ENCODE peak calls at places on chromosomes 12 and 14, in five cellular contexts. U is GM10248, A is cardiac fibroblast, O is astrocyte of the spinal cord, W is A549. D is an unnamed sample.

GRCh38 chr12:102948941-102949352 is 8.5 kb upstream of the ASCL1 start:
- DNase-seq in U (peak), A (peak), O (peak), W (peak), D (peak)

GRCh38 chr14:88502740-88503139 is 52.1 kb downstream of the PTPN21 start:
- DNase-seq in U (no peak), A (no peak), O (no peak), W (no peak), D (no peak)

GRCh38 chr14:72792051-72792788 is 101.7 kb downstream of the DPF3 start:
- DNase-seq in U (no peak), A (peak), O (no peak), W (no peak), D (no peak)

GRCh38 chr14:85634205-85634604 is 104.3 kb downstream of the FLRT2 start:
- DNase-seq in U (no peak), A (no peak), O (peak), W (no peak), D (no peak)

GRCh38 chr12:132147423-132148367 is 3.4 kb downstream of the NOC4L start:
- DNase-seq in U (no peak), A (no peak), O (no peak), W (no peak), D (no peak)

GRCh38 chr12:45991289-45992249 is 1.2 kb upstream of the SCAF11 start:
- DNase-seq in U (peak), A (peak), O (peak), W (peak), D (peak)

GRCh38 chr12:122841544-122842321 is 6.5 kb downstream of the HIP1R start:
- DNase-seq in U (no peak), A (peak), O (peak), W (peak), D (no peak)

GRCh38 chr12:1716911-1717310 is 26.0 kb downstream of the ADIPOR2 start:
- DNase-seq in U (no peak), A (no peak), O (peak), W (no peak), D (no peak)

GRCh38 chr12:131642101-131642540 is 68.8 kb upstream of the SFSWAP start:
- DNase-seq in U (peak), A (no peak), O (no peak), W (peak), D (peak)

GRCh38 chr12:118714051-118714460 is 267.3 kb upstream of the SRRM4 start:
- DNase-seq in U (peak), A (no peak), O (no peak), W (peak), D (peak)

GRCh38 chr14:84926656-84927055 is 603.3 kb upstream of the FLRT2 start:
- DNase-seq in U (no peak), A (no peak), O (no peak), W (no peak), D (no peak)

GRCh38 chr12:1281683-1282366 is 290.8 kb downstream of the ERC1 start:
- DNase-seq in U (no peak), A (peak), O (peak), W (no peak), D (no peak)

GRCh38 chr12:4145990-4146859 is 127.3 kb upstream of the CCND2 start:
- DNase-seq in U (peak), A (no peak), O (no peak), W (no peak), D (peak)

GRCh38 chr14:22837750-22838538 is 1.6 kb downstream of the MMP14 start:
- DNase-seq in U (no peak), A (peak), O (peak), W (no peak), D (no peak)

GRCh38 chr14:88422919-88423318 is 37.5 kb downstream of the SPATA7 start:
- DNase-seq in U (no peak), A (peak), O (peak), W (no peak), D (no peak)

GRCh38 chr14:96285667-96286066 is 29.7 kb downstream of the BDKRB1 start:
- DNase-seq in U (no peak), A (peak), O (no peak), W (no peak), D (no peak)

GRCh38 chr12:54148560-54149439 is 40.0 kb downstream of the SMUG1 start:
- DNase-seq in U (no peak), A (no peak), O (no peak), W (no peak), D (no peak)

GRCh38 chr12:26749781-26750180 is 83.2 kb downstream of the ITPR2 start:
- DNase-seq in U (peak), A (no peak), O (no peak), W (no peak), D (no peak)

GRCh38 chr12:122909442-122910288 is 13.7 kb upstream of the VPS37B start:
- DNase-seq in U (no peak), A (no peak), O (no peak), W (no peak), D (no peak)

GRCh38 chr12:11623382-11623781 is 26.1 kb upstream of the ETV6 start:
- DNase-seq in U (no peak), A (no peak), O (no peak), W (no peak), D (no peak)

GRCh38 chr12:11622774-11623375 is 26.6 kb upstream of the ETV6 start:
- DNase-seq in U (peak), A (no peak), O (no peak), W (no peak), D (no peak)

GRCh38 chr12:11624126-11624525 is 25.3 kb upstream of the ETV6 start:
- DNase-seq in U (no peak), A (no peak), O (no peak), W (no peak), D (no peak)

DNA sequence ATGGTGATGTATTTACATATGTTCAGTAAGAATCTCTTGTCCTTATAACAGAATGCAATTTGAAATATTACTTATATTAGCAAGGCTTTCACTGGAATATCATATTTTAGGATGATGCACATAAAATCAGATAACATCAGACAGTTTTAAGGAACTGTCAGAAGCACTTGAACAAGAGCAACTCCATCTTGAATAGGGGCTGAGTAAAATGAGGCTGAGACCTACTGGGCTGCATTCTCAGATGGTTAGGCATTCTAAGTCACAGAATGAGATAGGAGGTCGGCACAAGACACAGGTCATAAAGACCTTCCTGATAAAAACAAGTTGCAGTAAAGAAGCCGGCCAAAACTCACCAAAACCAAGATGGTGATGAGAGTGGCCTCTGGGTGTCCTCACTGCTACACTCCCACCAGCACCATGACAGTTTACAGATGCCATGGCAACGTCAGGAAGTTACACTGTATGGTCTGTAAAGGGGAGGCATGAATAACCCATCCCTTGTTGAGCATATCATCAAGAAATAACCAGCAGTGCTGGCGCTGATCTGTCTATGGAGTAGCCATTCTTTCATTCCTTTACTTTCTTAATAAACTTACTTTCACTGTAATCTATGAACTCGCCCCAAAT is 27.6 kb upstream of the ETV6 start:
- DNase-seq in U (no peak), A (peak), O (no peak), W (no peak), D (peak)
- TF ChIP-seq CTCF in U (no peak), A (peak), O (peak), W (no peak), D (no peak)

DNA sequence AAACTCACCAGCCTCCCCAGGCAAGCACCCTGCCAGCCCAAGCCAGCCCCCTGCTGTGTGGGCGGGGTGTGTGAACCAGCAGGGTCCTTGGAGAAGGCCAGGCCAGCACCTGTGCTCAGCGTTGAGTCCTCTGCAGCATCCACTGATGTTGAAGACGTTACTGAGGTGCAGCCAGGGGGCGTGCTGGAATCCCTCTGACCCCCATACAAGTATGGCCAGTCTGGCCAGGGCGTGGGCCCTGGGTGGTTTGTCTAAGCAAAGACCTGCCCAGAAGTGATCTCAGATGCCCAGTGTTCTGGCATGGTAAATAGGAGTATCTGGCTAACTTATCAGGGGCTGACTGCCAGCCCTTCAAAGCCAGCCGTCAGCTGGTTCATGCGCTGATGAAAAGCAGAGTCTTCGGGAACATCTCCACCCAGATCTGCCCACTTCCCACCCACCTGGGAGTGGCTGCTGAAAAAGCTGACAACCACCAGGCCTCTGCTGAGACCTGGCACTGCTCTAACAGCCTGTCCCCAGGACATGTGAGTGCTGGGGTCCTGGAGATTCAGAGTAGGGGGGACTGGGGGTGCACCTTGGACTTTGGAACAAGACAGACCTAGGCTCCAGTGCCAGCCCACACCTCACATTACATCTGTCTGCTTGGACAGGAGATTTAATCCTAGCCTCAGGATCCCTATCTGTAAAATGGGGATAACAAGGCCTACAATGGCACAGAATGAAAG is 41.1 kb downstream of the ACTN1 start:
- DNase-seq in U (no peak), A (peak), O (peak), W (no peak), D (peak)
- TF ChIP-seq CTCF in U (no peak), A (peak), O (peak), W (peak), D (no peak)

GRCh38 chr12:30515351-30515750 is 180.3 kb downstream of the IPO8 start:
- DNase-seq in U (no peak), A (peak), O (peak), W (no peak), D (no peak)
- TF ChIP-seq CTCF in U (no peak), A (no peak), O (peak), W (peak), D (no peak)

GRCh38 chr14:93799617-93800016 is 11.3 kb upstream of the PRIMA1 start:
- DNase-seq in U (no peak), A (no peak), O (no peak), W (no peak), D (no peak)

GRCh38 chr14:93800038-93800937 is 12.0 kb upstream of the PRIMA1 start:
- DNase-seq in U (no peak), A (peak), O (no peak), W (no peak), D (no peak)

DNA sequence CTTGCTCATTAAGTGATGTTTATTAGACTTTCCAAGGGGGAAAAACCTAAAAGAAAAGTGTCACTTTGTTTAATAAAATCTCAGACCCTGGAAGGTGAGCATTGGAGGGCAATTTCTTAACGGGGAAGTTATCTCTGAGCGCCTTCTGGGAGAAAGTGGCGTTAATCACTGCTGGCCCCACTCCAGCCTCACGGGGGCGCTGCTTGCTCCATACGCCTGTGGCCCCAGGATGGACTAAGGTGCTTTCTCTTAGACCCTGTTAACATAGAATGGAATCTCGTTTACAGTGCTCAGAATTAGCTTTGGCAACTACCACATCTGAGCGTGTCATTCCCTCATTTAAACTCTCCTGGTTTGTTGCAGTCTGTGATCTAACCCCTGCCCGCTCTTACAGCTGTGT is 16.4 kb upstream of the PRIMA1 start:
- DNase-seq in U (no peak), A (no peak), O (no peak), W (no peak), D (peak)
- TF ChIP-seq CTCF in U (no peak), A (no peak), O (no peak), W (no peak), D (no peak)

GRCh38 chr14:92793709-92794546 is at the start of gene GOLGA5:
- DNase-seq in U (peak), A (peak), O (peak), W (peak), D (peak)

GRCh38 chr14:92792885-92793284 is 1.2 kb upstream of the GOLGA5 start:
- DNase-seq in U (no peak), A (peak), O (peak), W (no peak), D (no peak)

GRCh38 chr14:92797935-92798653 is 4.0 kb downstream of the GOLGA5 start:
- DNase-seq in U (no peak), A (no peak), O (no peak), W (no peak), D (no peak)

GRCh38 chr14:92794961-92795360 is 856 bp downstream of the GOLGA5 start:
- DNase-seq in U (no peak), A (no peak), O (no peak), W (no peak), D (no peak)

DNA sequence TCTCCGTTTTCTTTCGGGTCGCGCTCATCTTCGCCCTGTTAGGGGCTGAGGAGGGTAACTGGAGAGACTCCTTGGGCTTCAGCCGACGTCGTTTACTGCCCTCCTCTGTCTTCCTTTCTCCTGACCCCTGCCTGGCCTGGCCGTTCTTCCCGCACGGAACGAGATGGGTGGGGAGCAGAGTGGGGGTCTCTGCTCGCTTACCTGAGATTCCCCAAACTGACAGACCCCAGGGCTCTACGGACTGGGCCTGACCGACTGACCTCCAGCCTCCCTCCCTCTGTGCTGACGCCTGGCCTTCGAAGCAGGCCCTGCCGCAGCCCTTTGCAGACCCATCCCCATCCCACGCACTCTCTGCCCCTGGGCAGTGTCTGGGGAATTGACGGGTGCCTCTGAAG is 439 bp downstream of the GOLGA5 start:
- DNase-seq in U (no peak), A (peak), O (no peak), W (no peak), D (peak)
- TF ChIP-seq CTCF in U (no peak), A (no peak), O (no peak), W (no peak), D (no peak)

GRCh38 chr14:104766863-104767633 is 14.1 kb downstream of the SIVA1 start:
- DNase-seq in U (no peak), A (no peak), O (no peak), W (no peak), D (no peak)

GRCh38 chr14:104767634-104767918 is 14.6 kb downstream of the SIVA1 start:
- DNase-seq in U (no peak), A (no peak), O (no peak), W (no peak), D (no peak)

GRCh38 chr14:104765517-104765916 is 12.6 kb downstream of the SIVA1 start:
- DNase-seq in U (no peak), A (no peak), O (no peak), W (no peak), D (no peak)

GRCh38 chr14:104768437-104769323 is 15.7 kb downstream of the SIVA1 start:
- DNase-seq in U (peak), A (peak), O (peak), W (peak), D (peak)

DNA sequence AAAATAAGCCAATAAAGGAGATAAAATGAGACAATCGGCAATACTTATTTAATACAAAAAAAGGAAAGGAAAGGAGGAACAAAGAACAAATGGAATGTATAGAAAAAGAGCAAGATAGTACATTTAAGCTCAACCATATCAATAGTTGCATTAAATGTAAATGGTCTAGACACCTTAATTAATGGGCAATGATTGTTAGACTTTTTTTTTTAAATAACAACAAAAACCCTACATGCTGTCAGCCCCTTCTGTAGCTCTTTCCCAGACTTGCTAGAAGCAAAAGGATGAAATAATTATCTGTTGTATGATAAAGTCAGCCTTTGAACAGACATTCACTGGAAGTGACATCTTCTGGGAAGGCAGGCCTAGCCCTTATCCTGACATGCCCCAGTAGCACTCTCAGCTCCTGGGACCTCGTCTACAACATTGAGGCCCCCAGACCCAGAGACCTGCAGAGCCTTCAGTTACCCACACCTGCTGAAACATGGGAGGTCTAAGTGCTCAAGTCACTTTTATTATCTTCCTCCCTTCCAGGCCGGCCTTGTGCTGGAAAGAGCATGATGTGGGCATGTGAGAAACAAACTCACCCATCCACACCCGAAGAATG is 13.4 kb downstream of the SIVA1 start:
- DNase-seq in U (no peak), A (no peak), O (no peak), W (no peak), D (no peak)
- TF ChIP-seq CTCF in U (no peak), A (no peak), O (no peak), W (no peak), D (no peak)

D was measured in activated CD8-positive, alpha-beta T cell treated with anti-CD3 and anti-CD28 coated beads for 36 hours.